ENCODE peak calls at places on chromosomes 13 and 19, in six cellular contexts. B, K, V, S, P and T are unnamed samples.

GRCh38 chr13:107817652-107818287 is 397.6 kb downstream of the LIG4 start:
- DNase-seq in B (no peak), K (no peak), V (no peak), S (no peak), P (no peak), T (peak; percentile 18)

GRCh38 chr13:114283581-114283980 is 2.2 kb downstream of the UPF3A start:
- DNase-seq in B (no peak), K (peak; percentile 68), V (no peak), S (no peak), P (peak; percentile 10), T (no peak)

GRCh38 chr13:40664100-40665060 is 2.1 kb downstream of the FOXO1 start:
- DNase-seq in B (no peak), K (peak; percentile 54), V (no peak), S (no peak), P (peak; percentile 43), T (no peak)

GRCh38 chr13:99909836-99910619 is 61.5 kb downstream of the ZIC5 start:
- DNase-seq in B (no peak), K (no peak), V (no peak), S (no peak), P (no peak), T (no peak)

GRCh38 chr19:7862413-7862951 is 11.7 kb downstream of the PRR36 start:
- DNase-seq in B (peak; percentile 54), K (peak; percentile 93), V (peak; percentile 83), S (no peak), P (no peak), T (peak; percentile 84)

GRCh38 chr13:27797228-27797624 is 4.9 kb downstream of the GSX1 start:
- DNase-seq in B (no peak), K (peak; percentile 2), V (no peak), S (no peak), P (no peak), T (peak; percentile 57)

GRCh38 chr19:15989889-15990288 is 41.1 kb downstream of the OR10H4 start:
- DNase-seq in B (no peak), K (no peak), V (no peak), S (no peak), P (no peak), T (no peak)

GRCh38 chr13:99973163-99973785 is 1.7 kb upstream of the ZIC5 start:
- DNase-seq in B (no peak), K (no peak), V (no peak), S (no peak), P (no peak), T (no peak)

GRCh38 chr19:35828694-35829301 is 16.2 kb upstream of the PRODH2 start:
- DNase-seq in B (no peak), K (peak; percentile 82), V (no peak), S (no peak), P (peak; percentile 66), T (peak; percentile 32)

GRCh38 chr19:55592391-55593090 is 6.8 kb downstream of the FIZ1 start:
- DNase-seq in B (no peak), K (no peak), V (no peak), S (no peak), P (no peak), T (no peak)

GRCh38 chr19:35773020-35773809 is 2.1 kb upstream of the ARHGAP33 start:
- DNase-seq in B (no peak), K (no peak), V (no peak), S (no peak), P (no peak), T (no peak)

GRCh38 chr19:16078759-16079707 is 2.7 kb downstream of the TPM4 start:
- DNase-seq in B (peak; percentile 67), K (peak; percentile 94), V (no peak), S (peak; percentile 94), P (peak; percentile 79), T (no peak)

GRCh38 chr19:49231389-49231788 is 73.8 kb downstream of the TRPM4 start:
- DNase-seq in B (no peak), K (no peak), V (no peak), S (peak; percentile 41), P (no peak), T (no peak)

GRCh38 chr13:78742659-78743058 is 83.7 kb upstream of the OBI1 start:
- DNase-seq in B (no peak), K (no peak), V (no peak), S (no peak), P (no peak), T (no peak)

GRCh38 chr13:76976488-76976887 is 15.4 kb upstream of the CLN5 start:
- DNase-seq in B (no peak), K (no peak), V (no peak), S (no peak), P (no peak), T (no peak)

GRCh38 chr19:2653717-2654584 is 48.5 kb downstream of the GNG7 start:
- DNase-seq in B (no peak), K (no peak), V (no peak), S (no peak), P (no peak), T (peak; percentile 18)

GRCh38 chr13:39875111-39875510 is 219.6 kb downstream of the COG6 start:
- DNase-seq in B (no peak), K (no peak), V (no peak), S (no peak), P (no peak), T (no peak)

GRCh38 chr13:43078399-43078798 is 55.0 kb downstream of the DNAJC15 start:
- DNase-seq in B (no peak), K (no peak), V (no peak), S (no peak), P (no peak), T (no peak)

GRCh38 chr19:7970716-7971448 is 27.4 kb upstream of the TIMM44 start:
- DNase-seq in B (peak; percentile 8), K (peak; percentile 62), V (peak; percentile 34), S (no peak), P (peak; percentile 47), T (peak; percentile 59)

GRCh38 chr13:111474136-111475002 is 153.9 kb downstream of the TEX29 start:
- DNase-seq in B (peak; percentile 21), K (peak; percentile 29), V (peak; percentile 25), S (no peak), P (peak; percentile 18), T (peak; percentile 38)

GRCh38 chr13:113759525-113760137 is 605 bp downstream of the TMEM255B start:
- DNase-seq in B (no peak), K (no peak), V (no peak), S (no peak), P (no peak), T (no peak)

GRCh38 chr13:57739089-57739488 is 107.5 kb downstream of the PCDH17 start:
- DNase-seq in B (no peak), K (no peak), V (no peak), S (no peak), P (no peak), T (no peak)

DNA sequence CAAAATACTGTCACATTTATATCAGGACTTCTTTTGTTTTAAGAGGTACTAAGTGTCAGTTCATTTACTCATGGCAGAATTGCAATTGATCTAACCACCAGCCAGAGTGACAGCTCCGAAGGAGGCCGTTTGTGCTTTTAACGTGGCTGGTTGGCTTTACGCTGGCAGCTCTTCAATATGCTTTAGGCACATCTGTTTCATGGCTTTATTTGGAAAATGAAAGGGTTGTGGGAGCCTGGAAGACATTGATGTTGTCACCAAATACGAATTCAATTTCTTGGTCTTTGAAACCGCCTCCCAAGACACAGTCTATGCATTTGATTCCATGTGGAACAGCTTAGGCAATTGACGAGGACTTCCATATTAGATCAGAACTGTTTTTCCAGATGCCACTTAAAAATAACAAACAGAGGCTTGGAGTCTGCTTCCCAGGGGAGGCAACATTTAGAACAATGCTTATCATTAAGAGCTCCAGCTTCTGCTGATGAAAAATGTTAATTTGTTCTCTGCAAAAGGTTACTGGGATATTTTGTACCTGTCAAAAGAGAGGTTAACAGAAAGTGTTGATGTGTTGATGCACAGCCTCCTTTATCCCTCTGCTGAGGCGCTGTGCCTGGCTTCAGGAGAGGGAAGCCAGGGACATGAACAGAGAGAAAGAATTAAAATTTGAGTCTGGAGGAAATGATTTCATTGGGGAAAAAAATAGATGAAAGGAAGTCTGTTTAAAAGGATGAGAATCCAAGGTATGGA is 64.0 kb upstream of the TNFRSF19 start:
- DNase-seq in B (no peak), K (no peak), V (no peak), S (no peak), P (no peak), T (no peak)
- TF ChIP-seq ZNF274 in B (no peak), K (no peak), V (no peak), S (no peak), P (no peak), T (no peak)

DNA sequence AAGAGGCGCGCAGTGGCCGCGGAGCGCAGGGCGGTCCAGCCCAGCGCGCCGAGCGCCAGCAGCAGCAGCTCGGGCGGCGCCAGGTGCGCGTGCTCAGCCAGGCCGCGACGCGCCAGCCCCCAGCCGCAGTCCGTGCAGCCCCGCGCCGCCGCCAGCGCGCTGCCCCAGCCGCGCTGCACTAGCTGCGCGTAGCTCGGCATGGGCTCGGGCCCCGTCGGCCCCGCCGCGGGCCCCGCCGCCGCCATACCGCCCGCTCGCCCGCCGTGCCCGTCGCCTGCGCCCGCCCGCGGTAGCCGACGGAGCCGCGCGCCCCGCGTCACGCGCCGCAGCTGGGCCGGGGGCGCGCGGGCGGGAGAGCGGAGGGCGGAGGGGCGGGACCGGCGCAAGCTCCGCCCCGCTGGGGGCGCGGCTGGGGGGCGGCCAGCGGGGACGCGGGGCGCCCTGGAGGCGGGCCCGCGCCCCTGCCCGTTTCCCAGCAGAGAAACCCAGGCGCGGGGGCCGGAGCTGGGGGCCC is at the start of gene CERS1:
- DNase-seq in B (no peak), K (peak; percentile 37), V (no peak), S (no peak), P (no peak), T (no peak)
- TF ChIP-seq ZNF274 in B (no peak), K (no peak), V (no peak), S (no peak), P (no peak), T (no peak)

DNA sequence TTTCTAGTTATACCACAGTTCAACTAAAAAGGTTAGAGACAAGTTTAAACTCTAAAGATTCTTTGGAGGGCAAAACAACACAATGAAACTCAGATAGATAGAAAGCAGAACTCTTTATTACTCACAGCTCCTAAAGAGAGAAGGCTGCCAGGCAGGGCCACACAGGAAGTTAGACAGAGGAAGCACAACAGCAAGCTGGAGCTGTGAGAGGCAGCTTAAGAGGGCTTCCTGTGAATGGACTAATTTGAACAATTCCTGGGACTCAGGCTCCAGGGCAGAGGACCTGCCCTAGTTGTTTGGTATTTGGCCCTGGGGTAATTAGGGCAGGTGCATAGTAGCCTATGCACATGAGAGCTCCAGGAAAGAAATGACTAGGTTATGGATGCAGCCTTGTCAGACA is 803.6 kb downstream of the DIAPH3 start:
- DNase-seq in B (no peak), K (no peak), V (no peak), S (no peak), P (no peak), T (no peak)
- TF ChIP-seq ZNF274 in B (no peak), K (no peak), V (no peak), S (no peak), P (no peak), T (no peak)

GRCh38 chr13:67620665-67621064 is 390.5 kb upstream of the PCDH9 start:
- DNase-seq in B (no peak), K (no peak), V (no peak), S (no peak), P (no peak), T (no peak)
- TF ChIP-seq ZNF274 in B (no peak), K (no peak), V (no peak), S (no peak), P (no peak), T (no peak)